ENCODE peak calls at places on chromosomes 2 and 18, in six cellular contexts. I is Calu3, L is kidney epithelial cell, K is ascending aorta, B is fibroblast of lung, N is MM.1S. Q is an unnamed sample.

GRCh38 chr18:8526316-8526715 is 82.9 kb upstream of the RAB12 start:
- DNase-seq in B (no peak), K (no peak), N (no peak), L (no peak), I (no peak), Q (no peak)

GRCh38 chr2:30358822-30359221 is 88.2 kb upstream of the LCLAT1 start:
- DNase-seq in K (no peak), B (no peak), N (no peak), L (no peak), I (no peak), Q (no peak)

GRCh38 chr2:185372188-185372587 is 366.4 kb upstream of the FSIP2 start:
- DNase-seq in I (peak), L (no peak), N (no peak), B (peak), K (no peak), Q (no peak)

GRCh38 chr2:69185807-69186206 is 172.8 kb downstream of the ANTXR1 start:
- DNase-seq in N (no peak), L (no peak), I (no peak), K (no peak), B (no peak), Q (no peak)

GRCh38 chr2:119111115-119111975 is 47.2 kb downstream of the C1QL2 start:
- DNase-seq in K (peak), N (no peak), I (peak), B (no peak), L (peak), Q (no peak)

GRCh38 chr2:56183643-56184499 is at the start of gene CCDC85A:
- DNase-seq in B (peak), K (peak), I (peak), N (peak), L (no peak), Q (peak)

GRCh38 chr2:205409403-205409802 is 272.9 kb upstream of the NRP2 start:
- DNase-seq in I (no peak), L (no peak), N (no peak), K (no peak), B (no peak), Q (no peak)

GRCh38 chr18:46338761-46339160 is 234.6 kb downstream of the HAUS1 start:
- DNase-seq in N (no peak), L (no peak), K (no peak), B (no peak), I (no peak), Q (no peak)

GRCh38 chr2:57902578-57902977 is 144.0 kb upstream of the VRK2 start:
- DNase-seq in I (no peak), B (no peak), K (no peak), N (no peak), L (no peak), Q (no peak)

GRCh38 chr2:237876951-237877491 is 17.6 kb downstream of the RAMP1 start:
- DNase-seq in I (no peak), N (no peak), L (no peak), B (no peak), K (peak), Q (no peak)

GRCh38 chr2:219688560-219689445 is 61.4 kb downstream of the SLC4A3 start:
- DNase-seq in L (peak), K (peak), B (peak), N (no peak), I (peak), Q (no peak)

GRCh38 chr2:121640380-121641326 is 8.6 kb downstream of the CLASP1 start:
- DNase-seq in N (no peak), B (no peak), K (no peak), L (no peak), I (no peak), Q (no peak)

GRCh38 chr2:207765541-207765940 is 4.2 kb downstream of the FZD5 start:
- DNase-seq in L (no peak), N (no peak), B (no peak), K (no peak), I (peak), Q (no peak)

GRCh38 chr2:221429741-221430491 is 142.2 kb downstream of the EPHA4 start:
- DNase-seq in N (no peak), K (no peak), I (no peak), L (no peak), B (no peak), Q (no peak)

GRCh38 chr2:163644238-163644637 is 91.6 kb downstream of the FIGN start:
- DNase-seq in I (no peak), N (no peak), K (no peak), B (no peak), L (no peak), Q (no peak)

GRCh38 chr2:50004667-50005066 is 850.4 kb upstream of the FSHR start:
- DNase-seq in N (no peak), B (no peak), I (no peak), K (no peak), L (no peak), Q (no peak)

GRCh38 chr18:48139427-48140347 is 209.2 kb upstream of the SMAD2 start:
- DNase-seq in K (no peak), I (peak), L (no peak), B (no peak), N (no peak), Q (no peak)

GRCh38 chr18:61749031-61749430 is 143.8 kb downstream of the RNF152 start:
- DNase-seq in I (no peak), B (no peak), N (no peak), L (no peak), K (no peak), Q (no peak)

GRCh38 chr2:162073776-162074578 is at the start of gene DPP4:
- DNase-seq in K (no peak), L (no peak), I (peak), N (peak), B (no peak), Q (peak)

GRCh38 chr2:28583899-28584553 is 88.2 kb downstream of the PLB1 start:
- DNase-seq in B (peak), K (peak), I (peak), L (peak), N (no peak), Q (no peak)

GRCh38 chr2:232876978-232877441 is 6.9 kb downstream of the SNORC start:
- DNase-seq in N (no peak), L (no peak), B (no peak), I (no peak), K (no peak), Q (no peak)

GRCh38 chr2:200274116-200275075 is 32.1 kb upstream of the SPATS2L start:
- DNase-seq in I (no peak), L (no peak), K (no peak), B (no peak), N (no peak), Q (no peak)

GRCh38 chr2:181992776-181993175 is 7.1 kb downstream of the PPP1R1C start:
- DNase-seq in I (no peak), N (no peak), B (no peak), L (no peak), K (no peak), Q (peak)

GRCh38 chr2:185583058-185583816 is 155.4 kb upstream of the FSIP2 start:
- DNase-seq in B (peak), K (no peak), L (peak), N (no peak), I (peak), Q (no peak)

GRCh38 chr2:29113027-29113686 is 2.1 kb upstream of the CLIP4 start:
- DNase-seq in K (no peak), I (peak), L (no peak), B (no peak), N (no peak), Q (no peak)

GRCh38 chr18:57813245-57813644 is 10.1 kb upstream of the ATP8B1 start:
- DNase-seq in B (peak), K (no peak), L (peak), I (peak), N (no peak), Q (no peak)

GRCh38 chr2:71781695-71782228 is 328.4 kb downstream of the DYSF start:
- DNase-seq in I (no peak), N (no peak), B (no peak), L (no peak), K (peak), Q (no peak)

GRCh38 chr18:9849407-9849961 is 36.3 kb upstream of the TXNDC2 start:
- DNase-seq in I (peak), L (no peak), N (no peak), B (no peak), K (peak), Q (no peak)

GRCh38 chr18:9852266-9853081 is 33.3 kb upstream of the TXNDC2 start:
- DNase-seq in N (no peak), K (no peak), L (no peak), I (no peak), B (peak), Q (no peak)

GRCh38 chr18:9851511-9851910 is 34.3 kb upstream of the TXNDC2 start:
- DNase-seq in I (no peak), L (no peak), K (no peak), N (no peak), B (peak), Q (no peak)

GRCh38 chr18:9848170-9848854 is 37.5 kb upstream of the TXNDC2 start:
- DNase-seq in K (no peak), L (no peak), B (no peak), N (no peak), I (no peak), Q (no peak)

GRCh38 chr18:9850297-9850696 is 35.5 kb upstream of the TXNDC2 start:
- DNase-seq in I (no peak), L (no peak), K (no peak), B (no peak), N (no peak), Q (no peak)
- TF ChIP-seq CTCF in I (no peak), L (no peak), K (no peak), B (no peak), N (no peak), Q (no peak)

GRCh38 chr2:227772932-227773331 is 27.2 kb downstream of the SCYGR8 start:
- DNase-seq in B (no peak), N (no peak), I (no peak), K (no peak), L (no peak), Q (no peak)

GRCh38 chr2:227774895-227775842 is 29.5 kb downstream of the SCYGR8 start:
- DNase-seq in I (no peak), K (no peak), B (no peak), L (no peak), N (no peak), Q (no peak)

GRCh38 chr2:227772197-227772661 is 26.5 kb downstream of the SCYGR8 start:
- DNase-seq in L (no peak), N (no peak), K (no peak), B (no peak), I (no peak), Q (no peak)

GRCh38 chr2:227774011-227774624 is 28.4 kb downstream of the SCYGR8 start:
- DNase-seq in I (peak), N (no peak), K (peak), L (no peak), B (no peak), Q (peak)
- TF ChIP-seq CTCF in I (peak), N (peak), K (no peak), L (peak), B (peak), Q (peak)

GRCh38 chr2:241686649-241687425 is at the start of gene DTYMK:
- DNase-seq in N (peak), K (peak), L (peak), I (peak), B (peak), Q (peak)
- TF ChIP-seq CTCF in N (no peak), K (no peak), L (no peak), I (no peak), B (no peak), Q (no peak)

GRCh38 chr2:79235135-79235534 is 75.6 kb upstream of the REG3A start:
- DNase-seq in L (no peak), B (no peak), I (no peak), N (no peak), K (no peak), Q (no peak)
- TF ChIP-seq CTCF in L (peak), B (no peak), I (no peak), N (peak), K (no peak), Q (no peak)

GRCh38 chr2:109052922-109053321 is 63.9 kb upstream of the EDAR start:
- DNase-seq in L (no peak), B (no peak), N (no peak), I (no peak), K (no peak), Q (no peak)

GRCh38 chr2:109049022-109049421 is 60.0 kb upstream of the EDAR start:
- DNase-seq in B (no peak), N (no peak), K (no peak), I (no peak), L (no peak), Q (no peak)

GRCh38 chr2:109048159-109048558 is 59.1 kb upstream of the EDAR start:
- DNase-seq in K (no peak), I (no peak), B (no peak), N (no peak), L (no peak), Q (no peak)

GRCh38 chr2:109045505-109045904 is 56.5 kb upstream of the EDAR start:
- DNase-seq in N (no peak), I (no peak), L (no peak), K (no peak), B (no peak), Q (no peak)

GRCh38 chr2:109046925-109047508 is 58.0 kb upstream of the EDAR start:
- DNase-seq in L (no peak), K (no peak), N (no peak), B (no peak), I (peak), Q (peak)
- TF ChIP-seq CTCF in L (no peak), K (no peak), N (no peak), B (no peak), I (no peak), Q (no peak)

DNA sequence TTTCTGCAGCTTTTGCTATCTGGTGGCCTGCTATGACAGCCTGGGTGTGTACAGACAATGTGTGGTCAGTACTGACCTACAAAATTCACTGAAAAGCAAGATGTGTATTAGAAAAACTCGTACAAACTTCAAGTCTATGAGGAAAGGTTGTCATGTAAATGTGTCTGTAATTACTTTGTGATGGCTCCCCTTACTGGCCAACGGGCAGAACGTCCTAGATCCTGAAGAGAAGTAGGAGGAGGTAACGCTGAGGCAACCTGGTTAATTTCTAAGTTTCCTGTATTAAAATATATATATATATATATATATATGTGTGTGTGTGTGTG is 95.5 kb downstream of the GALNT3 start:
- DNase-seq in B (peak), N (peak), L (no peak), K (peak), I (peak), Q (peak)
- TF ChIP-seq CTCF in B (peak), N (peak), L (peak), K (peak), I (no peak), Q (no peak)

DNA sequence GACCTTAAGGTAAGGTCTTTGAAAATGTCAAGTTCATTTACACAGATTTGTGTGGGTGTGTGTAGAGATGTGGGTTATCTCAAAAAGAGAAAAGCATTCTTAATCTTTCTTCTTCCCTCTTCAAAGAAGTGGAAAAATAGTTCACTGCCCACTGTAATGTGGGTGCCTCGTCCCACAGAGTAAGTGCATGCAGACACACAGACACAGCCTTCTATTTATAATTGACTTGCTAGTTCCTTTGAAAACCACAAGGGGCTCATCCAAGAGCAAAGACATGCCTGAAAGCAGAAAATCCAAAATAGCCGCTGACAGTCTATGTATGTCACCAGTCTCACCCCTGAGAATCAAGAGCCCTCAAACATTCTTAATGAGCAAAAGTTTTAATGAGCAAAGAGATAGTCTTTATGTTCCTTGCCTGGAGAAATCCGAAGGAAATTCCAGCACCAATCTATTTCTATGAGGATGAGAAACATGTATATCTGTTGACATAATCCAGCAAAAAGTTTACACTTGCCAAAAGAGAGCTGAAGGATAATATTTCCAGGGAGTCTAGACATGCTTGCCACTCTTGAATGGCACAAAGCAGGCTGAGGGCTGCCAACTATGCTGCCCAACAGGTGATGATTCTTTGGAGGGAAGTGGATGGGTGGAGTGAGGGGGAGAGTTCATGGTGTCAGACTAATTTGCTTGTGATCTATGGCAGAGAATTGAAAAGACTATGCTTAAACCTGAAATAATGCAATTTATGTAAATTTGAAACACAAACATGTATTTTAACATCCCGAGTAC is 93.9 kb downstream of the ACVR1 start:
- DNase-seq in N (peak), I (no peak), K (no peak), L (no peak), B (peak), Q (no peak)
- TF ChIP-seq CTCF in N (peak), I (peak), K (no peak), L (peak), B (peak), Q (no peak)

DNA sequence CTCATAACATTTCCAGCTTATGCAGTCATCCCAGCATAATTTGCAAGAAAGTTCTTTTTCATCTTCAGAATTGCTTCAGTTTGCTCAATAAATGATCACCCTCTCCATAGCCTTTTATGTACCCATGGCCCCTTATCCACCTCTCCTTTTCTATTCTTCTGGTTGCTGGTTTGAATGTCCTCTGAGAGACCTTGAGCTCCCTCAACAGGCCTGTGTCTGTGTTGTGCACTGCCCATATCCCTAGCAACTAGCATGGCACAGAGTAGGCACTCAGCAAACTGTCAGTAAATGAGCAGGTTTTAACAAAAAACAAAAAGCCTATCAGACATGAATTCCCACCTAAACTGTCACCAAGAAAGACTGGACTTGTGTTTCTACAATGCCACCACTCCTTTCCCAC is 160.5 kb downstream of the AKAIN1 start:
- DNase-seq in I (no peak), B (no peak), K (no peak), L (no peak), N (no peak), Q (no peak)
- TF ChIP-seq CTCF in I (no peak), B (no peak), K (no peak), L (no peak), N (no peak), Q (no peak)

Q was measured in GM13976.